ENCODE peak calls at places on chromosomes 11 and 22, in seven cellular contexts. H is activated CD4-positive, alpha-beta T cell treated with anti-CD3 and anti-CD28 coated beads, Interleukin-2, amount 10 ng/mL, durations not matched to agents 7 days and 5 days; K is psoas muscle; Y is GM04504; W is NCI-H2081; S is iris pigment epithelial cell; R is Kasumi-1. V is an unnamed sample.
A peak's percentile ranks its signal among the peaks of the same experiment; 100 is the strongest.

GRCh38 chr11:111911563-111912401 is at the start of gene CRYAB:
- DNase-seq in K (peak; percentile 93), Y (peak; percentile 96), H (no peak), W (no peak), S (peak; percentile 76), R (no peak), V (peak; percentile 100)

GRCh38 chr11:83350187-83350586 is 64.0 kb upstream of the CCDC90B start:
- DNase-seq in H (no peak), S (no peak), R (no peak), W (no peak), Y (no peak), K (no peak), V (no peak)

GRCh38 chr11:3823303-3823702 is 14.9 kb downstream of the PGAP2 start:
- DNase-seq in S (peak; percentile 89), Y (peak; percentile 66), K (no peak), H (no peak), W (no peak), R (no peak), V (peak; percentile 77)

GRCh38 chr22:41320416-41321240 is 19.3 kb downstream of the ZC3H7B start:
- DNase-seq in S (no peak), H (no peak), K (no peak), R (no peak), Y (no peak), W (no peak), V (no peak)

GRCh38 chr11:56911312-56911711 is 77.4 kb upstream of the OR5AK2 start:
- DNase-seq in R (no peak), Y (no peak), S (no peak), K (no peak), H (no peak), W (no peak), V (no peak)

GRCh38 chr11:443542-444199 is 1.9 kb upstream of the ANO9 start:
- DNase-seq in R (no peak), H (no peak), K (no peak), Y (no peak), W (no peak), S (peak; percentile 27), V (peak; percentile 18)

GRCh38 chr11:86403458-86403857 is 28.8 kb downstream of the CCDC81 start:
- DNase-seq in R (no peak), K (no peak), Y (no peak), W (no peak), S (no peak), H (no peak), V (no peak)

GRCh38 chr11:128890543-128891409 is at the start of gene KCNJ5:
- DNase-seq in K (peak; percentile 49), W (peak; percentile 54), Y (no peak), R (peak; percentile 20), S (no peak), H (no peak), V (no peak)

GRCh38 chr11:28730889-28731288 is 622.7 kb downstream of the METTL15 start:
- DNase-seq in R (no peak), Y (no peak), H (no peak), K (no peak), S (no peak), W (no peak), V (no peak)